ENCODE peak calls at places on chromosomes 6 and 20, in seven cellular contexts. D, T, U, R, F, I and X are unnamed samples.
A peak's percentile ranks its signal among the peaks of the same experiment; 100 is the strongest.

GRCh38 chr6:134707342-134707982 is 242.4 kb downstream of the ALDH8A1 start:
- DNase-seq in D (peak; percentile 61), T (no peak), U (no peak), R (no peak), F (no peak), I (peak; percentile 42), X (no peak)

GRCh38 chr20:18566892-18567738 is at the start of gene SMIM26:
- DNase-seq in D (peak; percentile 90), T (peak; percentile 96), U (peak; percentile 93), R (peak; percentile 81), F (peak; percentile 42), I (peak; percentile 95), X (peak; percentile 58)

GRCh38 chr20:63536241-63536977 is 767 bp downstream of the PTK6 start:
- DNase-seq in D (peak; percentile 37), T (no peak), U (no peak), R (no peak), F (no peak), I (no peak), X (no peak)

GRCh38 chr6:97668716-97669115 is 385.7 kb upstream of the MMS22L start:
- DNase-seq in D (no peak), T (no peak), U (no peak), R (no peak), F (no peak), I (no peak), X (no peak)

GRCh38 chr20:44513871-44514270 is 8.0 kb downstream of the SERINC3 start:
- DNase-seq in D (no peak), T (no peak), U (no peak), R (no peak), F (no peak), I (no peak), X (no peak)

GRCh38 chr6:152571089-152571488 is 66.1 kb downstream of the SYNE1 start:
- DNase-seq in D (no peak), T (no peak), U (no peak), R (peak; percentile 52), F (no peak), I (no peak), X (no peak)

GRCh38 chr20:40192529-40192928 is 496.5 kb downstream of the MAFB start:
- DNase-seq in D (no peak), T (no peak), U (no peak), R (no peak), F (no peak), I (no peak), X (no peak)

GRCh38 chr6:119347466-119348307 is 1.9 kb downstream of the MAN1A1 start:
- DNase-seq in D (no peak), T (peak; percentile 78), U (peak; percentile 24), R (no peak), F (no peak), I (peak; percentile 60), X (no peak)

GRCh38 chr6:162814417-162814988 is 86.7 kb downstream of the PACRG start:
- DNase-seq in D (no peak), T (no peak), U (no peak), R (no peak), F (no peak), I (no peak), X (no peak)

GRCh38 chr6:98945311-98946005 is 2.3 kb downstream of the FBXL4 start:
- DNase-seq in D (no peak), T (no peak), U (no peak), R (no peak), F (no peak), I (no peak), X (no peak)

GRCh38 chr6:2432258-2432657 is 186.9 kb upstream of the GMDS start:
- DNase-seq in D (peak; percentile 93), T (no peak), U (no peak), R (no peak), F (peak; percentile 91), I (no peak), X (peak; percentile 80)

GRCh38 chr20:45579184-45579583 is at the start of gene WFDC8:
- DNase-seq in D (no peak), T (no peak), U (no peak), R (no peak), F (no peak), I (no peak), X (no peak)

GRCh38 chr6:7543761-7544424 is 2.4 kb downstream of the DSP start:
- DNase-seq in D (peak; percentile 2), T (no peak), U (peak; percentile 4), R (no peak), F (no peak), I (no peak), X (no peak)

GRCh38 chr6:155524249-155524651 is 68.6 kb upstream of the NOX3 start:
- DNase-seq in D (peak; percentile 72), T (no peak), U (no peak), R (peak; percentile 74), F (peak; percentile 28), I (no peak), X (peak; percentile 19)

GRCh38 chr6:43714311-43715055 is 26.9 kb upstream of the MRPS18A start:
- DNase-seq in D (peak; percentile 38), T (no peak), U (no peak), R (no peak), F (no peak), I (no peak), X (peak; percentile 58)

GRCh38 chr6:73606428-73606827 is 47.4 kb downstream of the SLC17A5 start:
- DNase-seq in D (no peak), T (no peak), U (no peak), R (no peak), F (no peak), I (no peak), X (no peak)

GRCh38 chr6:11596640-11597237 is 59.2 kb downstream of the TMEM170B start:
- DNase-seq in D (no peak), T (no peak), U (no peak), R (no peak), F (no peak), I (no peak), X (no peak)

DNA sequence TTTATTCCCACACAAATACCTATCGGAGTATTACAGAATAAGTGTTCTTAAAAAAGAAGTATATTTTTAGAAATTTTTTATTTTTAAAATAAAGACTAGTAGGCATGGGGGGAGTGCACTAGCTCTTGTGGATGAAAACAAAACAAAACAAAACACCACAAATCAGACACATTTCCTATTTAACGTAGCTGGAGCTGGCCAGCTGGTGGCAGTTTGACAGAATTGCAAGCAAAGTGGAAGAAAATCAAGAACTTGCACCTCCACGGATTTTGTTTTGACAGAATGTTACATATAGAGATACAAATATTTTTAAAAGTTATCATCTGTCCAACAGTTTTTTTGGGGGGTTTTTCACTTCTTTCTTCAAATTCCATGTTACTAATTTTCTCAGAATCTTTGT is 63.6 kb upstream of the SNRPB2 start:
- DNase-seq in D (no peak), T (no peak), U (no peak), R (no peak), F (no peak), I (no peak), X (no peak)
- TF ChIP-seq CTCF in D (no peak), T (no peak), U (no peak), R (no peak), F (peak; percentile 3), I (no peak), X (no peak)

GRCh38 chr6:131286469-131287040 is 151.3 kb downstream of the AKAP7 start:
- DNase-seq in D (no peak), T (no peak), U (no peak), R (no peak), F (no peak), I (no peak), X (no peak)

GRCh38 chr6:131282417-131282816 is 147.2 kb downstream of the AKAP7 start:
- DNase-seq in D (no peak), T (no peak), U (no peak), R (no peak), F (no peak), I (no peak), X (no peak)

GRCh38 chr6:131281471-131282270 is 146.4 kb downstream of the AKAP7 start:
- DNase-seq in D (peak; percentile 34), T (peak; percentile 51), U (peak; percentile 20), R (peak; percentile 88), F (no peak), I (no peak), X (no peak)
- TF ChIP-seq CTCF in D (no peak), T (no peak), U (no peak), R (no peak), F (no peak), I (no peak), X (no peak)

GRCh38 chr6:3835055-3835731 is 14.0 kb upstream of the FAM50B start:
- DNase-seq in D (no peak), T (no peak), U (peak; percentile 30), R (no peak), F (no peak), I (peak; percentile 45), X (no peak)
- TF ChIP-seq CTCF in D (no peak), T (no peak), U (no peak), R (no peak), F (no peak), I (no peak), X (no peak)

DNA sequence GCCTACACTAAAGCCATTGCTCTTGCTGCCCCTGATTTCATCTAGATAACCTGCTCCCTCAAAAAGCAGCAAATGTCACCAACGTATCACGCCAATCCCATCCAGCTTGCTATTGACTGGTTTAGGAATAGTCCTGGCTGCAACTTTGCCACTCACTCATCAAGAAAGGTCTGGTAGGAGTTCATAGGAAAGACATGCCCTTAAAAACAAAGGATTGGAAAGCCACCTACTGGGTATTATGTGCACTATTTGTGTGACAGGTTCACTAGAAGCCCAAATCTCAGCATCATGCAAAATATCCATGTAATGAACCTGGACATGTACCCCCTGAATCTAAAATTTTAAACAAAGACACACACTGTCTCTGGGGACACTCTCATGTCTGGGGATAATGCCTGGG is 170.4 kb upstream of the COL21A1 start:
- DNase-seq in D (no peak), T (no peak), U (no peak), R (no peak), F (no peak), I (no peak), X (no peak)
- TF ChIP-seq CTCF in D (no peak), T (no peak), U (no peak), R (no peak), F (no peak), I (no peak), X (no peak)

GRCh38 chr20:11838076-11838636 is 79.5 kb upstream of the BTBD3 start:
- DNase-seq in D (no peak), T (no peak), U (no peak), R (no peak), F (no peak), I (no peak), X (no peak)
- TF ChIP-seq CTCF in D (no peak), T (no peak), U (no peak), R (no peak), F (no peak), I (no peak), X (no peak)

DNA sequence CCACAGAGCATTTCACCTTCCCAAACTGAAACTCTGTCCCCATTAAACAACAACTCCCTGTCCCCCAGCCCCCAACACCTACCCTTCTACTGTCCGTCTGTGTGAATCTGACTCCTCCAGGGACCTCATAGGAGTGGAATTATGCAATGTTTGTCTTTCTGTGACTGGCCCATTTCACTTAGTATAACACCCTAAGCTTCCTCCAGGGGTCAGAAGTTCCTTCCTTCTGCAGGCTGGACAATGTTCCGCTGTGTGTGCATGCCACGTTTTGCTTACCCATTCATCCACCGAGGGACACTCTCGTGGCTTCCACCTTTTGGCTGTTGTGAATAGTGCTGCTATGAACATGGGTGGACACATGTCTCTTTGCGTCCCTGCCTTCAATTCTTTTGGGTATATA is 37.6 kb upstream of the MPC1 start:
- DNase-seq in D (peak; percentile 23), T (no peak), U (no peak), R (peak; percentile 64), F (no peak), I (no peak), X (no peak)
- TF ChIP-seq CTCF in D (peak; percentile 32), T (peak; percentile 19), U (no peak), R (peak; percentile 32), F (no peak), I (no peak), X (no peak)